ENCODE peak calls at places on chromosomes 13 and 19, in five cellular contexts. One of them, this sample, is unnamed.

GRCh38 chr19:18291019-18291524 is 9.7 kb upstream of the JUND start:
- DNase-seq in testis: no peak
- DNase-seq in adrenal gland: no peak
- DNase-seq in GM12878: no peak
- DNase-seq in prostate gland: no peak
- DNase-seq in this sample: no peak

GRCh38 chr19:45253396-45254027 is 2.4 kb downstream of the MARK4 start:
- DNase-seq in testis: no peak
- DNase-seq in adrenal gland: peak
- DNase-seq in GM12878: no peak
- DNase-seq in prostate gland: no peak
- DNase-seq in this sample: no peak

GRCh38 chr19:54412877-54413276 is 2.4 kb upstream of the TTYH1 start:
- DNase-seq in testis: no peak
- DNase-seq in adrenal gland: no peak
- DNase-seq in GM12878: no peak
- DNase-seq in prostate gland: no peak
- DNase-seq in this sample: no peak

GRCh38 chr13:112926993-112927392 is 42.0 kb upstream of the MCF2L start:
- DNase-seq in testis: no peak
- DNase-seq in adrenal gland: no peak
- DNase-seq in GM12878: no peak
- DNase-seq in prostate gland: no peak
- DNase-seq in this sample: no peak

GRCh38 chr13:111006508-111007031 is 91.7 kb upstream of the ANKRD10 start:
- DNase-seq in testis: peak
- DNase-seq in adrenal gland: peak
- DNase-seq in GM12878: no peak
- DNase-seq in prostate gland: peak
- DNase-seq in this sample: peak

GRCh38 chr19:40627486-40628279 is 26.5 kb downstream of the LTBP4 start:
- DNase-seq in testis: no peak
- DNase-seq in adrenal gland: no peak
- DNase-seq in GM12878: no peak
- DNase-seq in prostate gland: no peak
- DNase-seq in this sample: no peak

GRCh38 chr19:49664171-49665070 is 1.2 kb downstream of the IRF3 start:
- DNase-seq in testis: peak
- DNase-seq in adrenal gland: peak
- DNase-seq in GM12878: no peak
- DNase-seq in prostate gland: peak
- DNase-seq in this sample: peak

GRCh38 chr13:94119360-94119936 is 360.0 kb downstream of the DCT start:
- DNase-seq in testis: no peak
- DNase-seq in adrenal gland: no peak
- DNase-seq in GM12878: no peak
- DNase-seq in prostate gland: no peak
- DNase-seq in this sample: no peak

GRCh38 chr19:17681505-17682125 is 6.5 kb downstream of the UNC13A start:
- DNase-seq in testis: peak
- DNase-seq in adrenal gland: peak
- DNase-seq in GM12878: no peak
- DNase-seq in prostate gland: no peak
- DNase-seq in this sample: no peak

GRCh38 chr13:99871249-99871898 is 100.2 kb downstream of the ZIC5 start:
- DNase-seq in testis: no peak
- DNase-seq in adrenal gland: no peak
- DNase-seq in GM12878: no peak
- DNase-seq in prostate gland: no peak
- DNase-seq in this sample: no peak

GRCh38 chr13:49651775-49652690 is 23.7 kb downstream of the ARL11 start:
- DNase-seq in testis: no peak
- DNase-seq in adrenal gland: no peak
- DNase-seq in GM12878: no peak
- DNase-seq in prostate gland: no peak
- DNase-seq in this sample: peak

GRCh38 chr19:42378225-42378929 is 11.7 kb downstream of the CNFN start:
- DNase-seq in testis: no peak
- DNase-seq in adrenal gland: no peak
- DNase-seq in GM12878: no peak
- DNase-seq in prostate gland: no peak
- DNase-seq in this sample: no peak

GRCh38 chr13:27774651-27775050 is 17.6 kb upstream of the GSX1 start:
- DNase-seq in testis: no peak
- DNase-seq in adrenal gland: no peak
- DNase-seq in GM12878: no peak
- DNase-seq in prostate gland: no peak
- DNase-seq in this sample: no peak

GRCh38 chr19:14772467-14772866 is 5.9 kb downstream of the ADGRE2 start:
- DNase-seq in testis: no peak
- DNase-seq in adrenal gland: no peak
- DNase-seq in GM12878: no peak
- DNase-seq in prostate gland: no peak
- DNase-seq in this sample: no peak

GRCh38 chr13:57633950-57634828 is 2.6 kb downstream of the PCDH17 start:
- DNase-seq in testis: peak
- DNase-seq in adrenal gland: no peak
- DNase-seq in GM12878: no peak
- DNase-seq in prostate gland: no peak
- DNase-seq in this sample: no peak

GRCh38 chr19:30085394-30085793 is 143.4 kb downstream of the URI1 start:
- DNase-seq in testis: peak
- DNase-seq in adrenal gland: peak
- DNase-seq in GM12878: no peak
- DNase-seq in prostate gland: no peak
- DNase-seq in this sample: no peak

GRCh38 chr19:58385313-58386165 is 1.5 kb upstream of the RPS5 start:
- DNase-seq in testis: no peak
- DNase-seq in adrenal gland: no peak
- DNase-seq in GM12878: no peak
- DNase-seq in prostate gland: no peak
- DNase-seq in this sample: no peak

GRCh38 chr19:58386576-58387337 is at the start of gene RPS5:
- DNase-seq in testis: peak
- DNase-seq in adrenal gland: peak
- DNase-seq in GM12878: peak
- DNase-seq in prostate gland: peak
- DNase-seq in this sample: peak

GRCh38 chr19:58388175-58388526 is 1.1 kb downstream of the RPS5 start:
- DNase-seq in testis: no peak
- DNase-seq in adrenal gland: no peak
- DNase-seq in GM12878: no peak
- DNase-seq in prostate gland: no peak
- DNase-seq in this sample: no peak

GRCh38 chr19:58386166-58386575 is 898 bp upstream of the RPS5 start:
- DNase-seq in testis: no peak
- DNase-seq in adrenal gland: no peak
- DNase-seq in GM12878: no peak
- DNase-seq in prostate gland: no peak
- DNase-seq in this sample: no peak

GRCh38 chr19:58387338-58388174 is 487 bp downstream of the RPS5 start:
- DNase-seq in testis: no peak
- DNase-seq in adrenal gland: no peak
- DNase-seq in GM12878: no peak
- DNase-seq in prostate gland: no peak
- DNase-seq in this sample: no peak
- TF ChIP-seq CTCF in testis: no peak
- TF ChIP-seq CTCF in adrenal gland: no peak
- TF ChIP-seq CTCF in GM12878: peak
- TF ChIP-seq CTCF in prostate gland: no peak
- TF ChIP-seq CTCF in this sample: no peak

GRCh38 chr19:48615145-48616040 is 517 bp upstream of the FAM83E start:
- DNase-seq in testis: no peak
- DNase-seq in adrenal gland: no peak
- DNase-seq in GM12878: no peak
- DNase-seq in prostate gland: no peak
- DNase-seq in this sample: no peak

GRCh38 chr19:48617146-48617937 is 1.6 kb downstream of the RPL18 start:
- DNase-seq in testis: no peak
- DNase-seq in adrenal gland: peak
- DNase-seq in GM12878: no peak
- DNase-seq in prostate gland: peak
- DNase-seq in this sample: no peak

GRCh38 chr19:48618278-48618915 is 581 bp downstream of the RPL18 start:
- DNase-seq in testis: no peak
- DNase-seq in adrenal gland: no peak
- DNase-seq in GM12878: no peak
- DNase-seq in prostate gland: no peak
- DNase-seq in this sample: peak

GRCh38 chr19:48616041-48616436 is 1.2 kb upstream of the FAM83E start:
- DNase-seq in testis: no peak
- DNase-seq in adrenal gland: no peak
- DNase-seq in GM12878: no peak
- DNase-seq in prostate gland: no peak
- DNase-seq in this sample: no peak

DNA sequence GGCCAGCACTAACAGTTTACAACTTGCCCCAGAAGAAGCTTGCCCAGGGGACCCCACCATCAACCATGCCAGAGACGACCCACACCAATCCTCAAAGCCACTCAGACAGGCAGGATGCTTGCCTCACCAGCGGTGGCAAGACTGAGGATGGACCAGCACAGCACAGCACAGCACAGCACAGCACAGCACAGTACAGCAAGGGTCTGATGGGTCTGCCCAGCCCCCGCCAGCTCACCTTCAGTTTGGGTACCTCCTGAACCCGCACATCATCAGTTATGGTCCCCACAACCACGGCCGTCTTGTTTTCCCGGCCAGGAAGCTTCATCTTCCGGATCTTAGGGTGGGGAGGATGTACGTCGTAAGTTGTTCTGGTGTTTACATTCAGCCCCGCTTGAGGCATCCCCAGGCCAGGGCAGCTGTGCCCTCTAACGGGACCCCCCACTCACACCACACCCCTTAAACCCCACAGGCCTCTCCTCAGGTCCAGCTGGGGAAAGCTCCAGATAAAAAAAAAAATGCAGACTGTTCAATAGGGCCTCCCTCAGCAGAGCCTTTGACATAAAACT is 1.7 kb upstream of the FAM83E start:
- DNase-seq in testis: no peak
- DNase-seq in adrenal gland: no peak
- DNase-seq in GM12878: no peak
- DNase-seq in prostate gland: no peak
- DNase-seq in this sample: no peak
- TF ChIP-seq POLR2A in testis: no peak
- TF ChIP-seq POLR2A in adrenal gland: no peak
- TF ChIP-seq POLR2A in GM12878: no peak
- TF ChIP-seq POLR2A in prostate gland: no peak
- TF ChIP-seq POLR2A in this sample: no peak

DNA sequence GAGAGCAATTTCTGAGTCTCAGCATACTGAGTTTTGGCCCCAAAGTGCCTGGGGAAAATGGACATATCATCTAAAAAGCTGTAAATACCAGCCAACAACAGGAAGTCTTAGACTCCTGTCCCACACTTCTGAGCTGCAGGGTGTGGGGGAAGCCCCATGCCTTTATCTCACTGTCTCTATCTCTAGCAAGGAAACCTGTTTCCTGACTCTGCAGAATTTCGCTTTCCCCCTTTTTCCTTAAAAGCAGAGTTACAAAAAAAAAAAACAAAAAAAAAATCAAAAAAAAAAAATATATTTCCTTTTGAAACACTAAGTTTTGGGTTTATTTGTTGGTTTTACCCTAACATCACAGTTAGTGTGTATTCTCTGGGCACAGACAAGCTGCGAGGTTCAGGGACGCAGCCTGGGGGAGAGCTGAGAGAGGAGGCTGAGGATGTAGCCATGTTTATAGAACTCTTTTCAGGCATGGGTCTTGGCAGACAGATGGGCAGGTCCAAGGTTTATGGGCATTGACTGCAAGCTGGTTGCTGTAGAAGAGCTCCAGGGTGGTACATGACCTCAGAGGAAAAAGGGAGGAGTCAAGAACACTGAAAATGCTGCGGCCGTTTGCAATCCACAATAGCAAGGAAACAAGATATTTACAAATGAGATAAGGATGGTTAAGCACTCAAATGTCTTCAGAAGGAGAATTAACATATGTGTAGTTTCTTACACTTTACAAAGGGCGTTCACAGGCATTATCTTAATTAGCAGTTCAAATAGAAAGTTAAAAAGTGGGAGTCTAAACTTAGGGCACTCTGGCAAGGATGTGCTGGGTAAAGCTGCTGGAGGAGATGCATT is 4.9 kb downstream of the MBNL2 start:
- DNase-seq in testis: peak
- DNase-seq in adrenal gland: peak
- DNase-seq in GM12878: no peak
- DNase-seq in prostate gland: no peak
- DNase-seq in this sample: no peak
- H3K27ac ChIP-seq in testis: peak
- H3K27ac ChIP-seq in adrenal gland: peak
- H3K27ac ChIP-seq in GM12878: peak
- H3K27ac ChIP-seq in prostate gland: peak
- H3K27ac ChIP-seq in this sample: peak

DNA sequence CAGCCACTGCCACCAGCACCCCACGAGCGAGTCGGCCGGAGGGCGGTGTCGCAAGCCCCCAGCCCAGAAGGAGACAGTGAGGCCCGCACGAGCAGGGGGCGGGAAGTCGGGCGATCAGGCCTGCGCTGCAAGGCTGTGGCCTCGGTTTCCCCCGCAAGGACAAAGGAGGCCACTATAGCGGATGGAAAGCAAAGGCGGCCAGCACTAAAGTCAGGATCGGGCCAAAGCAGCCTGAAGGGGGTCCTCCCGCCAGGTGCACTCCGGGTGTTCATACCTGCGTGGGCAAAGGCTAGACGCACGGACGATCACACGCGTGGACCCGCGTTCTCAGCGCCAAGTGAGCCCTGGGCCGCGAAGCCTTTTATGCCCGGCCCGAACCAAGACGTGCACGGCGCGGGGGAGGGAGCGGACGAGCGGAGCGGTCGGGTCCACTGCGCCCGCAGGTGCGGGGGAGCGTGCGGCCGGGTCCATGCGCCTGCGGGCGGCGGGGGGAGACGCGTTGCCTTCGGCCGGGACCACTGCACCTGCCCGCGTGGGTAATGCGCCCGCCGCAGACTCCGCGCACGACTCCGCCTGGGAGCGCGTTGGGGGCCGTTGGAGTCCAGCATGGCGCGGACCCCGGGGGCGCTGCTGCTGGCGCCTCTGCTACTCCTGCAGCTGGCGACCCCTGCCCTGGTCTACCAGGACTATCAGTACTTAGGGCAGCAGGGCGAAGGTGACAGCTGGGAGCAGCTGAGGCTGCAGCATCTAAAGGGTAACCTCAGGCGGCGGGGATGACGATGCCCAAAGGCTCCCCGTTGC is at the start of the genes PRDX2 and THSD8:
- DNase-seq in testis: peak
- DNase-seq in adrenal gland: peak
- DNase-seq in GM12878: no peak
- DNase-seq in prostate gland: peak
- DNase-seq in this sample: peak
- TF ChIP-seq CTCF in testis: no peak
- TF ChIP-seq CTCF in adrenal gland: peak
- TF ChIP-seq CTCF in GM12878: no peak
- TF ChIP-seq CTCF in prostate gland: no peak
- TF ChIP-seq CTCF in this sample: no peak

This sample was measured in gastrocnemius medialis.